ENCODE peak calls at places on chromosomes 7 and 10, in six cellular contexts. I is esophagus squamous epithelium, M is HCT116, W is OCI-LY7, L is PC-3, X is WERI-Rb-1. P is an unnamed sample.

GRCh38 chr10:18659784-18660561 is 742 bp downstream of the ARL5B start:
- DNase-seq in I (no peak), M (no peak), W (peak), L (peak), X (no peak), P (no peak)

GRCh38 chr10:11609492-11610093 is 1.9 kb downstream of the USP6NL start:
- DNase-seq in I (no peak), M (no peak), W (peak), L (no peak), X (no peak), P (no peak)

GRCh38 chr7:94458041-94458440 is 51.6 kb upstream of the CASD1 start:
- DNase-seq in I (no peak), M (no peak), W (no peak), L (no peak), X (no peak), P (no peak)

GRCh38 chr10:96618648-96619047 is 31.8 kb upstream of the TM9SF3 start:
- DNase-seq in I (no peak), M (no peak), W (no peak), L (no peak), X (peak), P (no peak)

GRCh38 chr7:127678947-127679346 is 27.0 kb downstream of the SND1 start:
- DNase-seq in I (no peak), M (no peak), W (no peak), L (no peak), X (no peak), P (no peak)

GRCh38 chr7:333399-333776 is 43.4 kb downstream of the FOXL3 start:
- DNase-seq in I (no peak), M (no peak), W (no peak), L (peak), X (no peak), P (no peak)

GRCh38 chr10:46524471-46525176 is 31.8 kb downstream of the GPRIN2 start:
- DNase-seq in I (no peak), M (peak), W (no peak), L (peak), X (no peak), P (no peak)

GRCh38 chr10:126950401-126951105 is 45.3 kb downstream of the DOCK1 start:
- DNase-seq in I (no peak), M (no peak), W (no peak), L (no peak), X (no peak), P (no peak)

GRCh38 chr10:89887830-89888229 is 186.4 kb downstream of the KIF20B start:
- DNase-seq in I (no peak), M (no peak), W (no peak), L (no peak), X (no peak), P (no peak)

GRCh38 chr10:114256041-114256765 is 17.1 kb downstream of the VWA2 start:
- DNase-seq in I (no peak), M (no peak), W (no peak), L (no peak), X (no peak), P (no peak)

GRCh38 chr10:1736180-1736971 is 949 bp downstream of the ADARB2 start:
- DNase-seq in I (no peak), M (no peak), W (no peak), L (no peak), X (no peak), P (no peak)

GRCh38 chr7:138889982-138890381 is 91.2 kb downstream of the KIAA1549 start:
- DNase-seq in I (no peak), M (no peak), W (no peak), L (no peak), X (no peak), P (no peak)

GRCh38 chr7:157941210-157941609 is 604.4 kb downstream of the DNAJB6 start:
- DNase-seq in I (no peak), M (no peak), W (no peak), L (no peak), X (no peak), P (no peak)

GRCh38 chr7:99000904-99001442 is 122.6 kb downstream of the TRRAP start:
- DNase-seq in I (no peak), M (no peak), W (no peak), L (no peak), X (no peak), P (no peak)

GRCh38 chr10:5532231-5532605 is 7.5 kb downstream of the CALML3 start:
- DNase-seq in I (no peak), M (no peak), W (no peak), L (no peak), X (no peak), P (no peak)

GRCh38 chr10:44878704-44879530 is 32.2 kb upstream of the TMEM72 start:
- DNase-seq in I (no peak), M (no peak), W (no peak), L (peak), X (peak), P (peak)

GRCh38 chr7:105388373-105389089 is at the start of gene SRPK2:
- DNase-seq in I (no peak), M (no peak), W (peak), L (peak), X (peak), P (peak)

GRCh38 chr7:30970594-30971094 is 6.9 kb downstream of the GHRHR start:
- DNase-seq in I (no peak), M (no peak), W (peak), L (peak), X (no peak), P (no peak)

GRCh38 chr10:132374176-132374575 is 22.8 kb upstream of the PWWP2B start:
- DNase-seq in I (no peak), M (no peak), W (no peak), L (no peak), X (no peak), P (no peak)

GRCh38 chr10:133159611-133159949 is 439 bp upstream of the KNDC1 start:
- DNase-seq in I (no peak), M (no peak), W (no peak), L (no peak), X (no peak), P (no peak)

GRCh38 chr10:70601775-70602174 is 766 bp downstream of the PRF1 start:
- DNase-seq in I (no peak), M (no peak), W (no peak), L (no peak), X (no peak), P (no peak)

GRCh38 chr10:16909961-16910794 is 93.0 kb upstream of the RSU1 start:
- DNase-seq in I (no peak), M (no peak), W (no peak), L (no peak), X (no peak), P (no peak)

GRCh38 chr7:81774496-81774895 is 4.6 kb upstream of the HGF start:
- DNase-seq in I (no peak), M (no peak), W (no peak), L (peak), X (no peak), P (no peak)

GRCh38 chr7:132760241-132760616 is 184.0 kb upstream of the PLXNA4 start:
- DNase-seq in I (no peak), M (no peak), W (no peak), L (no peak), X (no peak), P (no peak)

GRCh38 chr10:6579193-6579903 is 728 bp downstream of the PRKCQ start:
- DNase-seq in I (no peak), M (no peak), W (peak), L (no peak), X (no peak), P (no peak)

GRCh38 chr7:30040938-30041337 is 12.7 kb downstream of the PLEKHA8 start:
- DNase-seq in I (no peak), M (no peak), W (no peak), L (no peak), X (no peak), P (no peak)

GRCh38 chr10:132335189-132336063 is 3.4 kb downstream of the LRRC27 start:
- DNase-seq in I (no peak), M (no peak), W (peak), L (no peak), X (peak), P (no peak)

GRCh38 chr7:1569016-1569415 is 816 bp downstream of the PSMG3 start:
- DNase-seq in I (no peak), M (no peak), W (no peak), L (peak), X (no peak), P (no peak)

GRCh38 chr10:129531195-129531968 is 64.3 kb downstream of the MGMT start:
- DNase-seq in I (no peak), M (peak), W (no peak), L (peak), X (no peak), P (no peak)

GRCh38 chr10:125160856-125161569 is 650 bp upstream of the CTBP2 start:
- DNase-seq in I (peak), M (peak), W (no peak), L (peak), X (peak), P (no peak)

GRCh38 chr7:127504715-127505114 is 80.7 kb downstream of the GCC1 start:
- DNase-seq in I (no peak), M (no peak), W (peak), L (peak), X (peak), P (peak)

GRCh38 chr10:62011558-62011957 is 110.1 kb downstream of the ARID5B start:
- DNase-seq in I (no peak), M (no peak), W (no peak), L (peak), X (no peak), P (no peak)

GRCh38 chr10:17808971-17809841 is at the start of gene MRC1:
- DNase-seq in I (no peak), M (no peak), W (no peak), L (no peak), X (no peak), P (no peak)

GRCh38 chr10:99976886-99977391 is 32.8 kb downstream of the DNMBP start:
- DNase-seq in I (no peak), M (peak), W (no peak), L (peak), X (no peak), P (no peak)

GRCh38 chr10:75438275-75438674 is 6.9 kb downstream of the LRMDA start:
- DNase-seq in I (no peak), M (no peak), W (no peak), L (no peak), X (no peak), P (no peak)

GRCh38 chr10:30125484-30125883 is 66.1 kb upstream of the JCAD start:
- DNase-seq in I (no peak), M (no peak), W (no peak), L (no peak), X (no peak), P (no peak)

GRCh38 chr10:18140957-18141888 is 999 bp downstream of the CACNB2 start:
- DNase-seq in I (no peak), M (no peak), W (no peak), L (peak), X (no peak), P (no peak)

GRCh38 chr10:96259884-96260511 is 11.4 kb downstream of the BLNK start:
- DNase-seq in I (no peak), M (no peak), W (peak), L (no peak), X (no peak), P (no peak)

GRCh38 chr7:74584160-74584954 is 73.2 kb upstream of the GTF2I start:
- DNase-seq in I (no peak), M (no peak), W (no peak), L (no peak), X (peak), P (no peak)

GRCh38 chr7:74587435-74588126 is 69.9 kb upstream of the GTF2I start:
- DNase-seq in I (no peak), M (no peak), W (peak), L (peak), X (no peak), P (no peak)

GRCh38 chr7:74583630-74584029 is 73.9 kb upstream of the GTF2I start:
- DNase-seq in I (no peak), M (no peak), W (no peak), L (no peak), X (no peak), P (no peak)

GRCh38 chr7:74585844-74586243 is 71.7 kb upstream of the GTF2I start:
- DNase-seq in I (no peak), M (no peak), W (no peak), L (no peak), X (no peak), P (no peak)

GRCh38 chr7:74586258-74587200 is 71.0 kb upstream of the GTF2I start:
- DNase-seq in I (no peak), M (no peak), W (no peak), L (no peak), X (no peak), P (no peak)
- H3K27ac ChIP-seq in I (peak), M (peak), W (no peak), L (no peak), X (peak), P (no peak)

GRCh38 chr7:111953611-111954010 is 252.6 kb downstream of the DOCK4 start:
- DNase-seq in I (no peak), M (no peak), W (no peak), L (peak), X (no peak), P (no peak)
- TF ChIP-seq CTCF in I (peak), M (no peak), W (no peak), L (peak), X (no peak), P (no peak)

GRCh38 chr7:151717918-151718317 is 159.0 kb downstream of the PRKAG2 start:
- DNase-seq in I (no peak), M (no peak), W (no peak), L (no peak), X (no peak), P (no peak)
- H3K27ac ChIP-seq in I (no peak), M (no peak), W (no peak), L (no peak), X (no peak), P (no peak)

GRCh38 chr7:121337398-121337797 is 8.6 kb downstream of the WNT16 start:
- DNase-seq in I (no peak), M (no peak), W (peak), L (peak), X (peak), P (no peak)
- TF ChIP-seq CTCF in I (peak), M (no peak), W (peak), L (peak), X (peak), P (no peak)

GRCh38 chr7:55066938-55067337 is 48.1 kb downstream of the EGFR start:
- DNase-seq in I (no peak), M (no peak), W (no peak), L (no peak), X (no peak), P (no peak)
- H3K27ac ChIP-seq in I (peak), M (no peak), W (no peak), L (peak), X (no peak), P (no peak)

GRCh38 chr7:155210386-155210785 is 87.3 kb upstream of the INSIG1 start:
- DNase-seq in I (no peak), M (no peak), W (peak), L (peak), X (no peak), P (no peak)
- TF ChIP-seq CTCF in I (no peak), M (peak), W (no peak), L (no peak), X (peak), P (no peak)

GRCh38 chr10:110700947-110701617 is 56.9 kb downstream of the RBM20 start:
- DNase-seq in I (no peak), M (no peak), W (no peak), L (no peak), X (no peak), P (no peak)
- H3K27ac ChIP-seq in I (no peak), M (no peak), W (no peak), L (no peak), X (no peak), P (no peak)

GRCh38 chr7:104160375-104160774 is 47.4 kb downstream of the ORC5 start:
- DNase-seq in I (no peak), M (no peak), W (peak), L (peak), X (no peak), P (no peak)
- TF ChIP-seq CTCF in I (no peak), M (peak), W (peak), L (peak), X (no peak), P (peak)

GRCh38 chr7:74289018-74289659 is at the start of gene CLIP2:
- DNase-seq in I (no peak), M (peak), W (peak), L (peak), X (peak), P (peak)
- H3K27ac ChIP-seq in I (peak), M (peak), W (no peak), L (peak), X (no peak), P (no peak)

GRCh38 chr10:22103701-22104100 is 100.2 kb upstream of the DNAJC1 start:
- DNase-seq in I (no peak), M (peak), W (peak), L (peak), X (no peak), P (no peak)
- TF ChIP-seq CTCF in I (no peak), M (peak), W (peak), L (peak), X (peak), P (peak)